ENCODE peak calls at places on chromosomes 3 and 15, in four cellular contexts. Z is AG04450, G is uterus, E is sigmoid colon. J is an unnamed sample. For H3K27me3, the result is how much of the 10 kb centered on the place peaks cover.

GRCh38 chr3:184594386-184595035 is 32.9 kb downstream of the EPHB3 start:
- DNase-seq in G (no peak), Z (no peak), E (no peak), J (no peak)

GRCh38 chr3:154954750-154955149 is 125.4 kb upstream of the MME start:
- DNase-seq in E (no peak), G (no peak), Z (peak), J (no peak)

GRCh38 chr3:173253471-173253870 is 112.4 kb upstream of the SPATA16 start:
- DNase-seq in Z (no peak), G (no peak), E (no peak), J (no peak)

GRCh38 chr3:12938258-12938711 is 96.9 kb upstream of the RPL32 start:
- DNase-seq in G (peak), E (peak), Z (peak), J (no peak)

GRCh38 chr15:74727727-74728126 is 2.4 kb upstream of the CYP1A1 start:
- DNase-seq in E (no peak), G (no peak), Z (no peak), J (no peak)

GRCh38 chr3:45055411-45056143 is 29.5 kb downstream of the CLEC3B start:
- DNase-seq in E (no peak), Z (peak), G (no peak), J (no peak)

GRCh38 chr3:184724662-184725061 is 12.8 kb upstream of the MAGEF1 start:
- DNase-seq in G (no peak), Z (no peak), E (no peak), J (no peak)

GRCh38 chr3:73259841-73260240 is 198.4 kb downstream of the EBLN2 start:
- DNase-seq in Z (no peak), G (no peak), E (no peak), J (no peak)

GRCh38 chr3:35857004-35857403 is 217.7 kb downstream of the ARPP21 start:
- DNase-seq in Z (no peak), E (no peak), G (no peak), J (no peak)
- H3K27ac ChIP-seq in Z (no peak), E (no peak), G (no peak), J (no peak)

DNA sequence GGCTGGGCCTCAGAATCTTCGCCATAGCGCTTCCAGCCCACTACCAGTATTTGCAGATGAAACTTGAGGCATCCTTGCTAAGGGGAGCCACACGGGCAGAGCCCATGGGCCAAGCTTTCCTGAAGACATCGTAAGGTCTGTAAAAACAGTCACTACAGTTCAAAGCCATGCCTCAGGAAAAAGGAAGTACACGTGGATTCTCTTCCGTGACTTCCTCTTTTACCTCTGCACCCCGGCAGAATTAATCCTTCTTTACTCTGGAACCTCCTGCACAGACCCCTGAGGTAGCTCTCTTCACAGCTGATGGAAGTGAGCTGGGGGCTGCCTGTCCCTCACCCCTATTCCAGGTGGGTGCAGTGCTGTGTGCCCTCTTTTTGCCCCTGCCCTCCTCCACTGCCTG is 129.2 kb downstream of the CHDH start:
- DNase-seq in Z (no peak), G (no peak), E (no peak), J (no peak)
- TF ChIP-seq CTCF in Z (no peak), G (no peak), E (no peak), J (no peak)

GRCh38 chr15:77675806-77676415 is 43.2 kb upstream of the LINGO1 start:
- DNase-seq in E (no peak), G (no peak), Z (no peak), J (no peak)

GRCh38 chr15:77674327-77674726 is 41.6 kb upstream of the LINGO1 start:
- DNase-seq in G (no peak), Z (no peak), E (no peak), J (no peak)

GRCh38 chr15:77673801-77674317 is 41.1 kb upstream of the LINGO1 start:
- DNase-seq in G (no peak), E (no peak), Z (no peak), J (no peak)

GRCh38 chr15:77672110-77672509 is 39.4 kb upstream of the LINGO1 start:
- DNase-seq in E (no peak), G (no peak), Z (no peak), J (no peak)

GRCh38 chr15:77676569-77677375 is 44.1 kb upstream of the LINGO1 start:
- DNase-seq in G (no peak), Z (no peak), E (no peak), J (no peak)
- H3K27me3 ChIP-seq in G (under half), Z (under half), E (under half), J (under half)

GRCh38 chr3:125609384-125609783 is 14.1 kb upstream of the OSBPL11 start:
- DNase-seq in Z (no peak), E (no peak), G (no peak), J (no peak)
- H3K27ac ChIP-seq in Z (no peak), E (no peak), G (no peak), J (no peak)

GRCh38 chr15:31402003-31402402 is 75.4 kb downstream of the KLF13 start:
- DNase-seq in G (no peak), E (no peak), Z (no peak), J (no peak)

GRCh38 chr15:31401282-31401681 is 74.6 kb downstream of the KLF13 start:
- DNase-seq in Z (no peak), E (no peak), G (no peak), J (no peak)

GRCh38 chr15:31403096-31403495 is 76.5 kb downstream of the KLF13 start:
- DNase-seq in E (no peak), G (no peak), Z (no peak), J (no peak)

GRCh38 chr15:31403606-31404005 is 77.0 kb downstream of the KLF13 start:
- DNase-seq in E (no peak), Z (no peak), G (no peak), J (no peak)

DNA sequence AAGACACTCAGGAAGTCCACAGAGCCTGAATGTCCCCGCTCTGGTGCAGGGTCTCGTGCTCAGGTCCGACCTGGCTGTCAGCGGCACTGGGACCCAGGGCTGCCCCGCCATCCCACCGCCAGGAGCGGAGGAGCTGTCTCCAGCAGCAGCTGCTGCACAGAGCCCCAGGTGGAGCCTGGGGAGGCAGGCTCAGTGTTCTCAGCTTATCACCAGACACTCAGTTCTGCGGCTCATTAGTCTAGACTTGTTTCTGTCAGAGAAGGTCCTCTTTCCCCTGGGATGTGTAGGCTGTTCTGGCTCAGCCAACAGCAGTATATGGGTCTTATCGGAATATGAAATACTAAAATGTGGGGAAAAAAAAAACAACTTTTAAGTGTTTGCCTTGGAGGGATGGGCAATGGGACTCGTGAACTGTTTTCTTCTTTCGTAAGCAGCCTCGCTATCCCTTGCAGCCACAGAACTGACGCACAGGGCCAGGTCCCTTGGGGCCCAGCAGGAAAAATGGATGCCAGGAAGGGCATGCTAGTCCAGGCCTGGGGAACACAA is 75.9 kb downstream of the KLF13 start:
- DNase-seq in Z (no peak), E (peak), G (peak), J (no peak)
- TF ChIP-seq CTCF in Z (no peak), E (no peak), G (no peak), J (no peak)

DNA sequence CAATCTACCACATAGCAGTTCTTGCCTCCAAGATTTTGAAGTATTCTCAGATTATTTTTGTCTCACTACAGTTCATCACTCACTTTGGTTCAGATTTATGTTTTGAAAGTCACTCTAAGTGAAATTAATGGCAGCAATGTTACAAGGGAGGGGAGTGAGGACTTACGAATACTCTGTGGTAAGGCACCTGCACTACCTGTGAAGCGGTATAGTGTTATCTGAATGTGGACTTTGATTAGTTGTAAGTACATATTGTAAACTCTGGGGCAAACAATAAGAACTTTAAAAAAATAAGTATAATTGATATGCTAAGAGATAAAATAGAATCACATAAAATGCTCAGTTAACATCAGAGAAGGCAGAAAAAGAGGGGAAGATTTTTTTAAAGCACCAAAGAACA is 263.6 kb downstream of the ABHD5 start:
- DNase-seq in E (no peak), G (no peak), Z (no peak), J (no peak)
- H3K27me3 ChIP-seq in E (under half), G (under half), Z (under half), J (under half)

GRCh38 chr15:66714543-66714981 is 12.5 kb downstream of the SMAD6 start:
- DNase-seq in Z (no peak), E (no peak), G (no peak), J (no peak)
- H3K27ac ChIP-seq in Z (no peak), E (peak), G (peak), J (no peak)

DNA sequence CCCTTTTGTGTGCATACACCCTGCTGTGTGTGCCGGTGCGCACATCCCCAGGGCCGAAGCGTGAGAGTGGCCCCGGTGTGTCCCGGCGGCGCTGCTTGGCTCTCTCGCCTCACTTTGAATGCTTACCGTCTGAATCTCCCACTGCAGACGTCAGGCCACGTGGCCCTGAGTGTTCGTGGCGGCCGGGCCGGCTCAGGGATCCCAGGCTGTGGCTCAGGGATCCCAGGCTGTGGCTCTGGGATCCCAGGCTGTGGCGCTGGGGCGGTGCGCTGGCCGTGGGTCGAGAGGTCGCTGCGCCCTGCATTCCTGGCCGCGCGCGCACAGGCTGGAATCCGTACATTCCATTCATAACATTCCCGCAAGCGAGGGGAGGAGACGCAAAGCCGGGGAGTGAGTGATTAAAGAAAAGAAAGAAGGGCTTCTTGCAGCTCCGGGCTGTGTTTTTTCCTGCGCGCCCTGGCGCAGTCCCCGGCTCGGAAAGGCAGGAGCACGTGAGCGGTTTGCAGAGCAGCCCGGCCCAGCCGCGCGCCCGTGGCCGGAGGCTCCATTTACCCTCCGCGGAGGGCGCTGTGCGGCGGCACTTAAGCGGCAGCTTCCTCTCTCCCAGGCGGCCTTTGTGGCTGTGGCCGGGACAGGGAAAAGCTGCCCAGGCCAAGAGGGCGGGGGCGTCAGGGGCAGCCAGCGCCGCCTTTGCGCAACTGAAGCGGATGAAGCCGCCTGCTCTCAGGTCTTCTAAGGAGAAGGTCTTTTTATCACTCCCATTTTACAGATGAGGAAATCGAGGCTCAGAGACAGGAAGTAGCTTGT is 87.0 kb upstream of the ALDH1L1 start:
- DNase-seq in Z (peak), E (peak), G (peak), J (no peak)
- TF ChIP-seq CTCF in Z (peak), E (no peak), G (no peak), J (no peak)